ENCODE peak calls at places on chromosome 1, in nine cellular contexts. K is lung; X is AG09309; R is Panc1; A is heart right ventricle; Z is NCI-H69; L is effector memory CD8-positive, alpha-beta T cell; M is posterior vena cava; W is NCI-H1105. J is an unnamed sample.

GRCh38 chr1:76593614-76594013 is 273.7 kb upstream of the ST6GALNAC5 start:
- DNase-seq in K (no peak), X (no peak), R (no peak), A (no peak), Z (no peak), L (no peak), M (no peak), W (no peak), J (no peak)

GRCh38 chr1:32696041-32696440 is 6.5 kb downstream of the SYNC start:
- DNase-seq in K (no peak), X (no peak), R (no peak), A (no peak), Z (no peak), L (no peak), M (peak; percentile 37), W (no peak), J (peak; percentile 56)

GRCh38 chr1:155175281-155175926 is 1.8 kb downstream of the TRIM46 start:
- DNase-seq in K (no peak), X (no peak), R (no peak), A (no peak), Z (peak; percentile 69), L (no peak), M (no peak), W (no peak), J (peak; percentile 58)

GRCh38 chr1:157312270-157312812 is 174.1 kb upstream of the ETV3 start:
- DNase-seq in K (no peak), X (no peak), R (no peak), A (no peak), Z (no peak), L (no peak), M (no peak), W (no peak), J (peak; percentile 46)

GRCh38 chr1:67414574-67414973 is 15.6 kb downstream of the SERBP1 start:
- DNase-seq in K (no peak), X (no peak), R (no peak), A (no peak), Z (no peak), L (no peak), M (no peak), W (no peak), J (no peak)

GRCh38 chr1:156489166-156489934 is 11.2 kb downstream of the MEF2D start:
- DNase-seq in K (no peak), X (no peak), R (no peak), A (peak; percentile 71), Z (peak; percentile 96), L (peak; percentile 50), M (no peak), W (peak; percentile 29), J (peak; percentile 78)

GRCh38 chr1:168609133-168609715 is 32.8 kb downstream of the XCL1 start:
- DNase-seq in K (no peak), X (no peak), R (no peak), A (peak; percentile 27), Z (peak; percentile 38), L (no peak), M (peak; percentile 90), W (no peak), J (peak; percentile 57)

GRCh38 chr1:33181906-33182305 is at the start of gene TRIM62:
- DNase-seq in K (peak; percentile 81), X (no peak), R (no peak), A (peak; percentile 90), Z (peak; percentile 92), L (peak; percentile 76), M (peak; percentile 95), W (peak; percentile 90), J (peak; percentile 98)

GRCh38 chr1:200895801-200896570 is 1.3 kb downstream of the INAVA start:
- DNase-seq in K (no peak), X (no peak), R (no peak), A (no peak), Z (no peak), L (no peak), M (no peak), W (no peak), J (no peak)

GRCh38 chr1:166915941-166916340 is 39.9 kb upstream of the TADA1 start:
- DNase-seq in K (no peak), X (no peak), R (no peak), A (no peak), Z (no peak), L (no peak), M (no peak), W (no peak), J (peak; percentile 81)

GRCh38 chr1:59105548-59106507 is 191.1 kb upstream of the FGGY start:
- DNase-seq in K (no peak), X (no peak), R (no peak), A (peak; percentile 17), Z (no peak), L (no peak), M (no peak), W (no peak), J (peak; percentile 13)

GRCh38 chr1:240188139-240188538 is 96.5 kb downstream of the FMN2 start:
- DNase-seq in K (no peak), X (no peak), R (no peak), A (no peak), Z (no peak), L (no peak), M (no peak), W (no peak), J (no peak)

GRCh38 chr1:230750576-230750975 is 3.4 kb downstream of the CAPN9 start:
- DNase-seq in K (no peak), X (no peak), R (no peak), A (no peak), Z (peak; percentile 61), L (no peak), M (no peak), W (no peak), J (peak; percentile 52)

GRCh38 chr1:7403265-7404045 is 367.6 kb upstream of the VAMP3 start:
- DNase-seq in K (peak; percentile 17), X (no peak), R (no peak), A (no peak), Z (no peak), L (no peak), M (no peak), W (no peak), J (no peak)

GRCh38 chr1:231028676-231029075 is 11.4 kb downstream of the FAM89A start:
- DNase-seq in K (no peak), X (no peak), R (no peak), A (no peak), Z (peak; percentile 69), L (no peak), M (no peak), W (no peak), J (no peak)

GRCh38 chr1:176243746-176244145 is 36.7 kb upstream of the COP1 start:
- DNase-seq in K (no peak), X (no peak), R (no peak), A (no peak), Z (no peak), L (no peak), M (no peak), W (no peak), J (no peak)

GRCh38 chr1:239960387-239960786 is 131.3 kb upstream of the FMN2 start:
- DNase-seq in K (no peak), X (no peak), R (no peak), A (no peak), Z (no peak), L (no peak), M (no peak), W (no peak), J (no peak)

GRCh38 chr1:235067396-235068154 is 61.1 kb downstream of the TOMM20 start:
- DNase-seq in K (peak; percentile 91), X (peak; percentile 99), R (peak; percentile 97), A (peak; percentile 64), Z (peak; percentile 88), L (no peak), M (peak; percentile 97), W (peak; percentile 1), J (peak; percentile 95)

GRCh38 chr1:192907545-192908243 is 98.9 kb downstream of the RGS2 start:
- DNase-seq in K (no peak), X (no peak), R (no peak), A (no peak), Z (no peak), L (no peak), M (no peak), W (no peak), J (no peak)

GRCh38 chr1:225777058-225777582 is 506 bp upstream of the SRP9 start:
- DNase-seq in K (no peak), X (no peak), R (no peak), A (no peak), Z (peak; percentile 79), L (no peak), M (no peak), W (no peak), J (no peak)

GRCh38 chr1:48405400-48405799 is 66.6 kb downstream of the SPATA6 start:
- DNase-seq in K (no peak), X (peak; percentile 4), R (no peak), A (no peak), Z (no peak), L (no peak), M (no peak), W (no peak), J (no peak)